ENCODE peak calls at places on chromosomes 6 and 20, in four cellular contexts. Y is hepatocyte, U is K562, R is HCT116. G is an unnamed sample.

GRCh38 chr6:18585032-18585573 is 198.0 kb downstream of the RNF144B start:
- DNase-seq in U (peak; percentile 24), R (peak; percentile 75), Y (peak; percentile 84), G (peak; percentile 48)

GRCh38 chr6:134061440-134061839 is 9.0 kb upstream of the SLC2A12 start:
- DNase-seq in Y (no peak), R (no peak), U (no peak), G (no peak)

GRCh38 chr6:157135691-157136090 is 187.6 kb downstream of the TMEM242 start:
- DNase-seq in R (no peak), U (no peak), Y (no peak), G (no peak)

GRCh38 chr20:57957397-57958049 is 247.7 kb upstream of the PMEPA1 start:
- DNase-seq in Y (peak; percentile 81), R (no peak), U (no peak), G (no peak)

GRCh38 chr20:23436681-23437080 is 2.8 kb upstream of the CSTL1 start:
- DNase-seq in U (no peak), R (no peak), Y (peak; percentile 42), G (no peak)

GRCh38 chr6:44531447-44532015 is 144.0 kb downstream of the CDC5L start:
- DNase-seq in R (no peak), Y (no peak), U (no peak), G (no peak)

GRCh38 chr20:44615876-44616603 is 33.7 kb downstream of the PKIG start:
- DNase-seq in R (no peak), U (no peak), Y (no peak), G (no peak)

GRCh38 chr20:53662595-53662994 is 69.0 kb upstream of the ZNF217 start:
- DNase-seq in R (no peak), U (no peak), Y (no peak), G (no peak)

GRCh38 chr6:28558629-28559028 is 32.9 kb downstream of the GPX5 start:
- DNase-seq in U (no peak), R (no peak), Y (no peak), G (no peak)

GRCh38 chr6:152272486-152272885 is 364.7 kb downstream of the SYNE1 start:
- DNase-seq in Y (no peak), R (no peak), U (no peak), G (peak; percentile 23)

GRCh38 chr6:158926429-158926828 is 73.6 kb downstream of the RSPH3 start:
- DNase-seq in U (no peak), R (no peak), Y (no peak), G (peak; percentile 80)

GRCh38 chr6:23728707-23729106 is 397.3 kb upstream of the NRSN1 start:
- DNase-seq in R (no peak), Y (peak; percentile 55), U (no peak), G (no peak)

GRCh38 chr20:42652261-42652660 is 537.4 kb downstream of the PTPRT start:
- DNase-seq in U (no peak), Y (peak; percentile 52), R (no peak), G (no peak)

GRCh38 chr6:154757352-154758095 is 24.3 kb downstream of the SCAF8 start:
- DNase-seq in R (no peak), U (no peak), Y (no peak), G (peak; percentile 43)

GRCh38 chr6:90461367-90461766 is 125.5 kb downstream of the MAP3K7 start:
- DNase-seq in U (no peak), R (no peak), Y (no peak), G (no peak)

GRCh38 chr6:138555294-138555988 is 56.1 kb upstream of the NHSL1 start:
- DNase-seq in Y (no peak), R (no peak), U (no peak), G (peak; percentile 35)

GRCh38 chr6:135323202-135323668 is 142.1 kb downstream of the MYB start:
- DNase-seq in U (peak; percentile 82), Y (no peak), R (no peak), G (no peak)

GRCh38 chr20:33947709-33948295 is 45.9 kb upstream of the RALY start:
- DNase-seq in R (peak; percentile 89), U (peak; percentile 89), Y (peak; percentile 19), G (peak; percentile 46)

GRCh38 chr20:550611-551010 is 7.0 kb upstream of the CSNK2A1 start:
- DNase-seq in Y (no peak), U (no peak), R (no peak), G (no peak)

GRCh38 chr20:4949833-4950178 is 51.5 kb downstream of the SLC23A2 start:
- DNase-seq in U (no peak), Y (peak; percentile 42), R (no peak), G (peak; percentile 9)

GRCh38 chr6:167341038-167341613 is 16.2 kb downstream of the TTLL2 start:
- DNase-seq in U (no peak), R (no peak), Y (no peak), G (no peak)

GRCh38 chr6:149909701-149910470 is 12.0 kb upstream of the RAET1E start:
- DNase-seq in U (no peak), Y (no peak), R (no peak), G (no peak)

GRCh38 chr6:106513813-106514212 is 115.5 kb downstream of the RTN4IP1 start:
- DNase-seq in R (no peak), Y (no peak), U (no peak), G (peak; percentile 41)

GRCh38 chr6:8589941-8590676 is 154.8 kb upstream of the SLC35B3 start:
- DNase-seq in R (peak; percentile 32), Y (peak; percentile 20), U (no peak), G (no peak)

GRCh38 chr6:5854900-5855299 is 151.8 kb downstream of the NRN1 start:
- DNase-seq in Y (no peak), R (no peak), U (no peak), G (no peak)

GRCh38 chr6:143689852-143690251 is 12.1 kb downstream of the PHACTR2 start:
- DNase-seq in U (no peak), Y (no peak), R (no peak), G (peak; percentile 54)

GRCh38 chr6:90425161-90425641 is 128.6 kb upstream of the BACH2 start:
- DNase-seq in R (no peak), Y (no peak), U (no peak), G (no peak)

GRCh38 chr20:8244637-8245036 is 112.6 kb downstream of the PLCB1 start:
- DNase-seq in Y (peak; percentile 40), R (no peak), U (no peak), G (no peak)

GRCh38 chr20:51076841-51077543 is 54.1 kb upstream of the KCNG1 start:
- DNase-seq in U (peak; percentile 26), Y (no peak), R (no peak), G (no peak)

GRCh38 chr6:10393544-10394225 is 21.2 kb downstream of the TFAP2A start:
- DNase-seq in U (no peak), Y (no peak), R (no peak), G (no peak)

GRCh38 chr6:10391299-10391630 is 23.6 kb downstream of the TFAP2A start:
- DNase-seq in U (no peak), R (no peak), Y (no peak), G (no peak)

GRCh38 chr6:10391799-10392198 is 23.1 kb downstream of the TFAP2A start:
- DNase-seq in Y (no peak), U (no peak), R (no peak), G (no peak)

GRCh38 chr6:10389739-10390494 is 25.0 kb downstream of the TFAP2A start:
- DNase-seq in R (no peak), U (no peak), Y (no peak), G (no peak)

GRCh38 chr6:10390495-10391298 is 24.2 kb downstream of the TFAP2A start:
- DNase-seq in Y (no peak), U (no peak), R (no peak), G (no peak)
- TF ChIP-seq EZH2 in Y (peak; percentile 95), U (no peak), R (no peak), G (no peak)

DNA sequence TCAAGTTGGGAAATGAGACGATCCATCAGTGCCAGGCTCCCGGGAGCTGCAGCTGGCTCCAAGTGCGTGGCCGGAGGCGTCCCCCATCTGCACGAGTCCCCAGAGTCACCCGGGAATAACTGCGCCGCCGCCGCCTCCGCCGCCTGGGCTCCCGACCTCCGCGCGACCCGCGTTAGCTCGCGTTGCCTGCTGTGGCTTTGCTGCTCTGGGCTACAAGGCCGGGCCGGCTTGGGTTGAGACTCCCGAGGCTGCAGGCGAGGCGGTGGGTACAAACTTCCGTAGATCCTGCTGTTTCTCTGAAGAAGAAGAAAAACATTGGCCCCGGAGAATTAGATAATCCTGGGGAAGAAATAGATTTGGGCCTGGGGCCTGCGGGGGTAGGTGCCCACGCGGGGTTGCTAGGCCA is 7.4 kb upstream of the LAMP5 start:
- DNase-seq in Y (no peak), U (no peak), R (no peak), G (no peak)
- TF ChIP-seq EZH2 in Y (peak; percentile 94), U (no peak), R (no peak), G (no peak)

DNA sequence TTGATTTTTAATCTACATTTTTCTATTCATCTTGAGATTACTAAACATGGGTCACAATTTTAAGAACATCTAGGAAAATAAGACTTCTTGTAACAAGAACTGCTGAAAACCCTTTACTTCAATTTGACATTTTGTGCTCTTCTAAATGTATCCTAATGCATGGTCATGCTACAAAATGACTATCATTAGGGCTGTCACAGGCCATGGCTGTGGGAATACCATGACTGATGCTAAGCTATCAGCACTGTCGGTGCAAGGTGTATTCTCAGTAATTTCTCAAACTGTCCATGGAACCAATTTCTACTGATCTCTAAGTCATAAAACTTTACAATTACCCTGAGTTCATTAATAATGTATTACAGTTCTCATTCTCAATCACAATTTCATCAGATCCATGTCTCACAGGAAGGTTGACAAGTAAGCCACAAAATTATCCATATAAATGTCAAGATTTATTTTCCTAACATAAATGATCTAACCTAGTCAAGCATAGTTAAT is 625.3 kb downstream of the EYS start:
- DNase-seq in U (no peak), Y (no peak), R (no peak), G (no peak)
- TF ChIP-seq EZH2 in U (no peak), Y (no peak), R (no peak), G (no peak)

GRCh38 chr6:30463242-30463641 is 26.1 kb upstream of the HLA-E start:
- DNase-seq in R (no peak), Y (no peak), U (no peak), G (no peak)
- TF ChIP-seq EZH2 in R (no peak), Y (no peak), U (no peak), G (no peak)

GRCh38 chr20:38610521-38610920 is 8.9 kb downstream of the ARHGAP40 start:
- DNase-seq in Y (no peak), U (no peak), R (no peak), G (peak; percentile 59)

GRCh38 chr20:38604873-38605303 is 3.3 kb downstream of the ARHGAP40 start:
- DNase-seq in Y (peak; percentile 55), R (no peak), U (no peak), G (peak; percentile 93)

GRCh38 chr20:38608188-38608587 is 6.6 kb downstream of the ARHGAP40 start:
- DNase-seq in Y (no peak), R (no peak), U (no peak), G (no peak)

GRCh38 chr20:38609828-38610227 is 8.2 kb downstream of the ARHGAP40 start:
- DNase-seq in R (no peak), U (no peak), Y (no peak), G (no peak)

GRCh38 chr20:38607351-38607750 is 5.7 kb downstream of the ARHGAP40 start:
- DNase-seq in Y (no peak), U (no peak), R (no peak), G (no peak)
- TF ChIP-seq EZH2 in Y (no peak), U (no peak), R (no peak), G (no peak)

G was measured in mammary epithelial cell.